ENCODE peak calls at places on chromosomes 3 and 15, in four cellular contexts. One of them, this sample, is unnamed.

GRCh38 chr3:148466143-148466542 is 231.6 kb upstream of the AGTR1 start:
- DNase-seq in activated CD4-positive, CD25-positive, alpha-beta regulatory T cell treated with anti-CD3 and anti-CD28 coated beads, Interleukin-2, amount 50 U/mL, for 72 hours: no peak
- DNase-seq in pons: no peak
- DNase-seq in GM10248: no peak
- DNase-seq in this sample: no peak

GRCh38 chr3:146524961-146525360 is 19.4 kb downstream of the PLSCR1 start:
- DNase-seq in activated CD4-positive, CD25-positive, alpha-beta regulatory T cell treated with anti-CD3 and anti-CD28 coated beads, Interleukin-2, amount 50 U/mL, for 72 hours: no peak
- DNase-seq in pons: no peak
- DNase-seq in GM10248: no peak
- DNase-seq in this sample: no peak

GRCh38 chr15:29818141-29818540 is 4.1 kb downstream of the TJP1 start:
- DNase-seq in activated CD4-positive, CD25-positive, alpha-beta regulatory T cell treated with anti-CD3 and anti-CD28 coated beads, Interleukin-2, amount 50 U/mL, for 72 hours: no peak
- DNase-seq in pons: no peak
- DNase-seq in GM10248: no peak
- DNase-seq in this sample: no peak

GRCh38 chr3:16148783-16149182 is 25.7 kb upstream of the GALNT15 start:
- DNase-seq in activated CD4-positive, CD25-positive, alpha-beta regulatory T cell treated with anti-CD3 and anti-CD28 coated beads, Interleukin-2, amount 50 U/mL, for 72 hours: no peak
- DNase-seq in pons: peak
- DNase-seq in GM10248: no peak
- DNase-seq in this sample: no peak

GRCh38 chr3:81425198-81425868 is 336.1 kb downstream of the GBE1 start:
- DNase-seq in activated CD4-positive, CD25-positive, alpha-beta regulatory T cell treated with anti-CD3 and anti-CD28 coated beads, Interleukin-2, amount 50 U/mL, for 72 hours: no peak
- DNase-seq in pons: no peak
- DNase-seq in GM10248: no peak
- DNase-seq in this sample: no peak

GRCh38 chr15:89998141-89998661 is 2.9 kb upstream of the ZNF710 start:
- DNase-seq in activated CD4-positive, CD25-positive, alpha-beta regulatory T cell treated with anti-CD3 and anti-CD28 coated beads, Interleukin-2, amount 50 U/mL, for 72 hours: no peak
- DNase-seq in pons: no peak
- DNase-seq in GM10248: no peak
- DNase-seq in this sample: no peak

GRCh38 chr15:81899730-81900129 is 146.1 kb downstream of the MEX3B start:
- DNase-seq in activated CD4-positive, CD25-positive, alpha-beta regulatory T cell treated with anti-CD3 and anti-CD28 coated beads, Interleukin-2, amount 50 U/mL, for 72 hours: no peak
- DNase-seq in pons: no peak
- DNase-seq in GM10248: no peak
- DNase-seq in this sample: no peak

GRCh38 chr15:44215594-44215993 is 20.5 kb upstream of the FRMD5 start:
- DNase-seq in activated CD4-positive, CD25-positive, alpha-beta regulatory T cell treated with anti-CD3 and anti-CD28 coated beads, Interleukin-2, amount 50 U/mL, for 72 hours: no peak
- DNase-seq in pons: peak
- DNase-seq in GM10248: no peak
- DNase-seq in this sample: no peak

GRCh38 chr3:10357592-10358308 is 36.8 kb upstream of the SEC13 start:
- DNase-seq in activated CD4-positive, CD25-positive, alpha-beta regulatory T cell treated with anti-CD3 and anti-CD28 coated beads, Interleukin-2, amount 50 U/mL, for 72 hours: no peak
- DNase-seq in pons: no peak
- DNase-seq in GM10248: no peak
- DNase-seq in this sample: no peak

GRCh38 chr3:112651516-112651915 is 10.6 kb upstream of the CCDC80 start:
- DNase-seq in activated CD4-positive, CD25-positive, alpha-beta regulatory T cell treated with anti-CD3 and anti-CD28 coated beads, Interleukin-2, amount 50 U/mL, for 72 hours: no peak
- DNase-seq in pons: no peak
- DNase-seq in GM10248: no peak
- DNase-seq in this sample: no peak

GRCh38 chr15:100911086-100911485 is 8.1 kb upstream of the LRRK1 start:
- DNase-seq in activated CD4-positive, CD25-positive, alpha-beta regulatory T cell treated with anti-CD3 and anti-CD28 coated beads, Interleukin-2, amount 50 U/mL, for 72 hours: no peak
- DNase-seq in pons: no peak
- DNase-seq in GM10248: no peak
- DNase-seq in this sample: no peak

GRCh38 chr3:108408883-108409612 is 101.3 kb downstream of the MYH15 start:
- DNase-seq in activated CD4-positive, CD25-positive, alpha-beta regulatory T cell treated with anti-CD3 and anti-CD28 coated beads, Interleukin-2, amount 50 U/mL, for 72 hours: no peak
- DNase-seq in pons: no peak
- DNase-seq in GM10248: no peak
- DNase-seq in this sample: no peak

GRCh38 chr3:56383092-56383491 is 85.2 kb downstream of the ERC2 start:
- DNase-seq in activated CD4-positive, CD25-positive, alpha-beta regulatory T cell treated with anti-CD3 and anti-CD28 coated beads, Interleukin-2, amount 50 U/mL, for 72 hours: no peak
- DNase-seq in pons: no peak
- DNase-seq in GM10248: no peak
- DNase-seq in this sample: no peak

GRCh38 chr3:150870406-150870805 is 34.8 kb downstream of the MINDY4B start:
- DNase-seq in activated CD4-positive, CD25-positive, alpha-beta regulatory T cell treated with anti-CD3 and anti-CD28 coated beads, Interleukin-2, amount 50 U/mL, for 72 hours: no peak
- DNase-seq in pons: no peak
- DNase-seq in GM10248: no peak
- DNase-seq in this sample: no peak

GRCh38 chr3:44924102-44925084 is 50.0 kb downstream of the TGM4 start:
- DNase-seq in activated CD4-positive, CD25-positive, alpha-beta regulatory T cell treated with anti-CD3 and anti-CD28 coated beads, Interleukin-2, amount 50 U/mL, for 72 hours: no peak
- DNase-seq in pons: no peak
- DNase-seq in GM10248: no peak
- DNase-seq in this sample: no peak

GRCh38 chr3:150242220-150242938 is 165.7 kb upstream of the TSC22D2 start:
- DNase-seq in activated CD4-positive, CD25-positive, alpha-beta regulatory T cell treated with anti-CD3 and anti-CD28 coated beads, Interleukin-2, amount 50 U/mL, for 72 hours: no peak
- DNase-seq in pons: no peak
- DNase-seq in GM10248: no peak
- DNase-seq in this sample: no peak

GRCh38 chr3:119294889-119295769 is 946 bp downstream of the ARHGAP31 start:
- DNase-seq in activated CD4-positive, CD25-positive, alpha-beta regulatory T cell treated with anti-CD3 and anti-CD28 coated beads, Interleukin-2, amount 50 U/mL, for 72 hours: peak
- DNase-seq in pons: no peak
- DNase-seq in GM10248: peak
- DNase-seq in this sample: peak

GRCh38 chr3:43587303-43587702 is 34.5 kb downstream of the ANO10 start:
- DNase-seq in activated CD4-positive, CD25-positive, alpha-beta regulatory T cell treated with anti-CD3 and anti-CD28 coated beads, Interleukin-2, amount 50 U/mL, for 72 hours: no peak
- DNase-seq in pons: no peak
- DNase-seq in GM10248: no peak
- DNase-seq in this sample: no peak

GRCh38 chr3:132433121-132433520 is 15.8 kb downstream of the DNAJC13 start:
- DNase-seq in activated CD4-positive, CD25-positive, alpha-beta regulatory T cell treated with anti-CD3 and anti-CD28 coated beads, Interleukin-2, amount 50 U/mL, for 72 hours: no peak
- DNase-seq in pons: no peak
- DNase-seq in GM10248: no peak
- DNase-seq in this sample: no peak

GRCh38 chr3:150544726-150545125 is 1.6 kb downstream of the SERP1 start:
- DNase-seq in activated CD4-positive, CD25-positive, alpha-beta regulatory T cell treated with anti-CD3 and anti-CD28 coated beads, Interleukin-2, amount 50 U/mL, for 72 hours: no peak
- DNase-seq in pons: peak
- DNase-seq in GM10248: no peak
- DNase-seq in this sample: no peak

GRCh38 chr15:39285066-39285465 is 295.8 kb upstream of the THBS1 start:
- DNase-seq in activated CD4-positive, CD25-positive, alpha-beta regulatory T cell treated with anti-CD3 and anti-CD28 coated beads, Interleukin-2, amount 50 U/mL, for 72 hours: no peak
- DNase-seq in pons: no peak
- DNase-seq in GM10248: no peak
- DNase-seq in this sample: no peak

GRCh38 chr15:100688549-100689120 is 86.2 kb downstream of the ASB7 start:
- DNase-seq in activated CD4-positive, CD25-positive, alpha-beta regulatory T cell treated with anti-CD3 and anti-CD28 coated beads, Interleukin-2, amount 50 U/mL, for 72 hours: no peak
- DNase-seq in pons: no peak
- DNase-seq in GM10248: no peak
- DNase-seq in this sample: no peak

GRCh38 chr15:50145451-50145872 is 26.4 kb upstream of the ATP8B4 start:
- DNase-seq in activated CD4-positive, CD25-positive, alpha-beta regulatory T cell treated with anti-CD3 and anti-CD28 coated beads, Interleukin-2, amount 50 U/mL, for 72 hours: no peak
- DNase-seq in pons: peak
- DNase-seq in GM10248: no peak
- DNase-seq in this sample: peak

GRCh38 chr3:131591394-131591990 is 88.7 kb upstream of the MRPL3 start:
- DNase-seq in activated CD4-positive, CD25-positive, alpha-beta regulatory T cell treated with anti-CD3 and anti-CD28 coated beads, Interleukin-2, amount 50 U/mL, for 72 hours: no peak
- DNase-seq in pons: no peak
- DNase-seq in GM10248: no peak
- DNase-seq in this sample: no peak

GRCh38 chr15:49858076-49858475 is 237.2 kb downstream of the DTWD1 start:
- DNase-seq in activated CD4-positive, CD25-positive, alpha-beta regulatory T cell treated with anti-CD3 and anti-CD28 coated beads, Interleukin-2, amount 50 U/mL, for 72 hours: no peak
- DNase-seq in pons: no peak
- DNase-seq in GM10248: no peak
- DNase-seq in this sample: no peak

GRCh38 chr3:185726254-185726967 is 98.4 kb downstream of the IGF2BP2 start:
- DNase-seq in activated CD4-positive, CD25-positive, alpha-beta regulatory T cell treated with anti-CD3 and anti-CD28 coated beads, Interleukin-2, amount 50 U/mL, for 72 hours: no peak
- DNase-seq in pons: no peak
- DNase-seq in GM10248: peak
- DNase-seq in this sample: peak

GRCh38 chr3:196636369-196637349 is 2.8 kb upstream of the NRROS start:
- DNase-seq in activated CD4-positive, CD25-positive, alpha-beta regulatory T cell treated with anti-CD3 and anti-CD28 coated beads, Interleukin-2, amount 50 U/mL, for 72 hours: no peak
- DNase-seq in pons: no peak
- DNase-seq in GM10248: no peak
- DNase-seq in this sample: no peak

GRCh38 chr3:177050466-177051237 is 146.6 kb downstream of the TBL1XR1 start:
- DNase-seq in activated CD4-positive, CD25-positive, alpha-beta regulatory T cell treated with anti-CD3 and anti-CD28 coated beads, Interleukin-2, amount 50 U/mL, for 72 hours: no peak
- DNase-seq in pons: peak
- DNase-seq in GM10248: no peak
- DNase-seq in this sample: no peak

GRCh38 chr3:27134165-27134796 is 234.9 kb downstream of the NEK10 start:
- DNase-seq in activated CD4-positive, CD25-positive, alpha-beta regulatory T cell treated with anti-CD3 and anti-CD28 coated beads, Interleukin-2, amount 50 U/mL, for 72 hours: peak
- DNase-seq in pons: peak
- DNase-seq in GM10248: peak
- DNase-seq in this sample: peak

GRCh38 chr3:53570709-53571108 is 76.3 kb downstream of the CACNA1D start:
- DNase-seq in activated CD4-positive, CD25-positive, alpha-beta regulatory T cell treated with anti-CD3 and anti-CD28 coated beads, Interleukin-2, amount 50 U/mL, for 72 hours: no peak
- DNase-seq in pons: no peak
- DNase-seq in GM10248: no peak
- DNase-seq in this sample: no peak

GRCh38 chr15:98085003-98085639 is 124.6 kb downstream of the ARRDC4 start:
- DNase-seq in activated CD4-positive, CD25-positive, alpha-beta regulatory T cell treated with anti-CD3 and anti-CD28 coated beads, Interleukin-2, amount 50 U/mL, for 72 hours: no peak
- DNase-seq in pons: peak
- DNase-seq in GM10248: peak
- DNase-seq in this sample: peak

GRCh38 chr15:64635486-64635815 is 139.9 kb downstream of the RBPMS2 start:
- DNase-seq in activated CD4-positive, CD25-positive, alpha-beta regulatory T cell treated with anti-CD3 and anti-CD28 coated beads, Interleukin-2, amount 50 U/mL, for 72 hours: no peak
- DNase-seq in pons: peak
- DNase-seq in GM10248: no peak
- DNase-seq in this sample: no peak

GRCh38 chr3:33060609-33061337 is 36.2 kb downstream of the GLB1 start:
- DNase-seq in activated CD4-positive, CD25-positive, alpha-beta regulatory T cell treated with anti-CD3 and anti-CD28 coated beads, Interleukin-2, amount 50 U/mL, for 72 hours: peak
- DNase-seq in pons: no peak
- DNase-seq in GM10248: no peak
- DNase-seq in this sample: no peak

GRCh38 chr3:178103140-178103539 is 433.1 kb upstream of the KCNMB2 start:
- DNase-seq in activated CD4-positive, CD25-positive, alpha-beta regulatory T cell treated with anti-CD3 and anti-CD28 coated beads, Interleukin-2, amount 50 U/mL, for 72 hours: no peak
- DNase-seq in pons: no peak
- DNase-seq in GM10248: no peak
- DNase-seq in this sample: no peak

GRCh38 chr15:81339321-81339720 is 15.4 kb upstream of the STARD5 start:
- DNase-seq in activated CD4-positive, CD25-positive, alpha-beta regulatory T cell treated with anti-CD3 and anti-CD28 coated beads, Interleukin-2, amount 50 U/mL, for 72 hours: no peak
- DNase-seq in pons: no peak
- DNase-seq in GM10248: no peak
- DNase-seq in this sample: no peak

GRCh38 chr3:111732248-111732879 is 126.7 kb upstream of the PHLDB2 start:
- DNase-seq in activated CD4-positive, CD25-positive, alpha-beta regulatory T cell treated with anti-CD3 and anti-CD28 coated beads, Interleukin-2, amount 50 U/mL, for 72 hours: no peak
- DNase-seq in pons: no peak
- DNase-seq in GM10248: no peak
- DNase-seq in this sample: no peak

This sample was measured in GM13976.